ENCODE peak calls at places on chromosomes 6 and 20, in four cellular contexts. T, A, U and G are unnamed samples.

GRCh38 chr20:50043573-50044352 is 61.0 kb downstream of the SNAI1 start:
- DNase-seq in T (no peak), A (no peak), U (no peak), G (no peak)

GRCh38 chr6:136163260-136163659 is 86.9 kb downstream of the MTFR2 start:
- DNase-seq in T (no peak), A (no peak), U (no peak), G (no peak)

GRCh38 chr6:116280161-116280959 is 630 bp upstream of the TSPYL1 start:
- DNase-seq in T (no peak), A (no peak), U (no peak), G (no peak)

GRCh38 chr6:55668625-55669024 is 89.6 kb upstream of the HMGCLL1 start:
- DNase-seq in T (no peak), A (no peak), U (no peak), G (no peak)

GRCh38 chr6:150006961-150007464 is 18.3 kb downstream of the RAET1L start:
- DNase-seq in T (no peak), A (peak), U (no peak), G (no peak)

GRCh38 chr6:56349196-56349595 is 101.8 kb upstream of the COL21A1 start:
- DNase-seq in T (no peak), A (no peak), U (no peak), G (no peak)

GRCh38 chr20:23691675-23692074 is 2.8 kb upstream of the CST4 start:
- DNase-seq in T (no peak), A (no peak), U (no peak), G (no peak)

GRCh38 chr20:41509801-41510200 is 108.4 kb downstream of the CHD6 start:
- DNase-seq in T (no peak), A (no peak), U (no peak), G (no peak)

GRCh38 chr20:23311932-23312331 is 38.7 kb upstream of the NXT1 start:
- DNase-seq in T (no peak), A (no peak), U (no peak), G (no peak)

GRCh38 chr6:28776269-28777146 is 147.3 kb downstream of the TRIM27 start:
- DNase-seq in T (no peak), A (no peak), U (no peak), G (no peak)